ENCODE peak calls at places on chromosomes 12 and 14, in four cellular contexts. K is G401, R is caudate nucleus, T is NCI-H187. C is an unnamed sample.

GRCh38 chr12:96810057-96810456 is 97.0 kb upstream of the NEDD1 start:
- DNase-seq in T (no peak), R (no peak), K (no peak), C (no peak)

GRCh38 chr14:65137648-65138317 is 35.5 kb upstream of the MAX start:
- DNase-seq in K (no peak), T (no peak), R (no peak), C (no peak)

GRCh38 chr14:29741909-29742401 is 185.7 kb downstream of the PRKD1 start:
- DNase-seq in K (peak), R (no peak), T (no peak), C (no peak)

GRCh38 chr12:124053855-124054254 is 80.8 kb downstream of the ZNF664 start:
- DNase-seq in K (peak), T (peak), R (no peak), C (peak)

GRCh38 chr14:87573581-87573980 is 419.4 kb downstream of the GALC start:
- DNase-seq in R (no peak), T (no peak), K (no peak), C (no peak)

GRCh38 chr12:66345212-66345611 is 42.9 kb downstream of the HELB start:
- DNase-seq in T (no peak), R (no peak), K (no peak), C (no peak)

GRCh38 chr14:58533417-58533816 is 104.3 kb upstream of the DACT1 start:
- DNase-seq in R (peak), K (no peak), T (no peak), C (peak)

GRCh38 chr14:104794641-104795467 is 694 bp downstream of the AKT1 start:
- DNase-seq in R (no peak), K (no peak), T (no peak), C (no peak)

GRCh38 chr12:5796171-5797091 is 148.6 kb downstream of the ANO2 start:
- DNase-seq in R (no peak), T (no peak), K (no peak), C (no peak)

GRCh38 chr14:38944691-38945090 is 158.3 kb downstream of the SEC23A start:
- DNase-seq in T (no peak), K (peak), R (no peak), C (no peak)

GRCh38 chr14:44962573-44963528 is 861 bp downstream of the TOGARAM1 start:
- DNase-seq in K (peak), T (peak), R (no peak), C (no peak)

GRCh38 chr12:44497044-44497443 is 379.1 kb downstream of the NELL2 start:
- DNase-seq in K (no peak), R (no peak), T (no peak), C (no peak)

GRCh38 chr12:8689606-8690175 is 8.1 kb upstream of the RIMKLB start:
- DNase-seq in K (peak), T (no peak), R (no peak), C (no peak)

GRCh38 chr14:45559626-45560025 is 306.6 kb upstream of the MIS18BP1 start:
- DNase-seq in R (no peak), K (no peak), T (no peak), C (no peak)

GRCh38 chr14:94009767-94010166 is 12.7 kb downstream of the CCDC197 start:
- DNase-seq in R (no peak), T (no peak), K (no peak), C (no peak)

GRCh38 chr14:96424104-96424989 is 32.4 kb downstream of the AK7 start:
- DNase-seq in T (peak), K (peak), R (no peak), C (peak)

GRCh38 chr12:49953146-49953545 is 2.6 kb downstream of the AQP2 start:
- DNase-seq in K (no peak), T (no peak), R (no peak), C (no peak)

GRCh38 chr14:21768116-21768874 is 94.7 kb upstream of the OR4E1 start:
- DNase-seq in R (no peak), T (no peak), K (peak), C (no peak)

GRCh38 chr12:26906704-26907103 is 31.1 kb downstream of the INTS13 start:
- DNase-seq in K (peak), T (no peak), R (no peak), C (no peak)

C was measured in smooth muscle cell of the brain vasculature.